ENCODE peak calls at places on chromosomes 1 and 21, in five cellular contexts. One of them, this sample, is unnamed. For H3K27me3, the result is how much of the 10 kb centered on the place peaks cover.

GRCh38 chr1:16111771-16112557 is 38.5 kb upstream of the FAM131C start:
- DNase-seq in tibial artery: no peak
- DNase-seq in adrenal gland: no peak
- DNase-seq in neuronal stem cell: no peak
- DNase-seq in body of pancreas: no peak
- DNase-seq in this sample: no peak

GRCh38 chr1:28028873-28029654 is 59.3 kb downstream of the EYA3 start:
- DNase-seq in tibial artery: no peak
- DNase-seq in adrenal gland: no peak
- DNase-seq in neuronal stem cell: no peak
- DNase-seq in body of pancreas: no peak
- DNase-seq in this sample: no peak

GRCh38 chr1:179083533-179083932 is 1.7 kb downstream of the TOR3A start:
- DNase-seq in tibial artery: no peak
- DNase-seq in adrenal gland: no peak
- DNase-seq in neuronal stem cell: no peak
- DNase-seq in body of pancreas: no peak
- DNase-seq in this sample: no peak

GRCh38 chr1:231324660-231325059 is 13.0 kb downstream of the EXOC8 start:
- DNase-seq in tibial artery: no peak
- DNase-seq in adrenal gland: no peak
- DNase-seq in neuronal stem cell: no peak
- DNase-seq in body of pancreas: no peak
- DNase-seq in this sample: no peak

GRCh38 chr1:85611390-85611789 is 30.8 kb downstream of the CCN1 start:
- DNase-seq in tibial artery: no peak
- DNase-seq in adrenal gland: no peak
- DNase-seq in neuronal stem cell: no peak
- DNase-seq in body of pancreas: no peak
- DNase-seq in this sample: no peak

GRCh38 chr1:32494196-32494595 is 29.3 kb downstream of the ZBTB8B start:
- DNase-seq in tibial artery: no peak
- DNase-seq in adrenal gland: no peak
- DNase-seq in neuronal stem cell: no peak
- DNase-seq in body of pancreas: no peak
- DNase-seq in this sample: no peak

GRCh38 chr21:36203603-36203889 is 46.9 kb downstream of the DOP1B start:
- DNase-seq in tibial artery: no peak
- DNase-seq in adrenal gland: peak
- DNase-seq in neuronal stem cell: no peak
- DNase-seq in body of pancreas: peak
- DNase-seq in this sample: no peak

GRCh38 chr1:153957744-153958110 is 685 bp downstream of the CRTC2 start:
- DNase-seq in tibial artery: no peak
- DNase-seq in adrenal gland: no peak
- DNase-seq in neuronal stem cell: no peak
- DNase-seq in body of pancreas: no peak
- DNase-seq in this sample: no peak

GRCh38 chr1:111252786-111253185 is 25.3 kb downstream of the CHI3L2 start:
- DNase-seq in tibial artery: no peak
- DNase-seq in adrenal gland: no peak
- DNase-seq in neuronal stem cell: no peak
- DNase-seq in body of pancreas: no peak
- DNase-seq in this sample: no peak

GRCh38 chr1:162530318-162530984 is 31.1 kb upstream of the UAP1 start:
- DNase-seq in tibial artery: no peak
- DNase-seq in adrenal gland: no peak
- DNase-seq in neuronal stem cell: peak
- DNase-seq in body of pancreas: no peak
- DNase-seq in this sample: no peak

GRCh38 chr1:228734881-228735801 is at the start of gene RHOU:
- DNase-seq in tibial artery: peak
- DNase-seq in adrenal gland: peak
- DNase-seq in neuronal stem cell: peak
- DNase-seq in body of pancreas: peak
- DNase-seq in this sample: peak

GRCh38 chr1:228736844-228737415 is 1.7 kb downstream of the RHOU start:
- DNase-seq in tibial artery: no peak
- DNase-seq in adrenal gland: no peak
- DNase-seq in neuronal stem cell: no peak
- DNase-seq in body of pancreas: no peak
- DNase-seq in this sample: no peak

GRCh38 chr1:228735871-228736586 is 750 bp downstream of the RHOU start:
- DNase-seq in tibial artery: peak
- DNase-seq in adrenal gland: peak
- DNase-seq in neuronal stem cell: no peak
- DNase-seq in body of pancreas: peak
- DNase-seq in this sample: peak

GRCh38 chr1:228733576-228733975 is 1.7 kb upstream of the RHOU start:
- DNase-seq in tibial artery: no peak
- DNase-seq in adrenal gland: no peak
- DNase-seq in neuronal stem cell: no peak
- DNase-seq in body of pancreas: no peak
- DNase-seq in this sample: no peak

GRCh38 chr1:228732426-228732825 is 2.9 kb upstream of the RHOU start:
- DNase-seq in tibial artery: no peak
- DNase-seq in adrenal gland: no peak
- DNase-seq in neuronal stem cell: no peak
- DNase-seq in body of pancreas: no peak
- DNase-seq in this sample: no peak
- H3K27me3 ChIP-seq in tibial artery: under half
- H3K27me3 ChIP-seq in adrenal gland: under half
- H3K27me3 ChIP-seq in neuronal stem cell: under half
- H3K27me3 ChIP-seq in body of pancreas: under half
- H3K27me3 ChIP-seq in this sample: under half

DNA sequence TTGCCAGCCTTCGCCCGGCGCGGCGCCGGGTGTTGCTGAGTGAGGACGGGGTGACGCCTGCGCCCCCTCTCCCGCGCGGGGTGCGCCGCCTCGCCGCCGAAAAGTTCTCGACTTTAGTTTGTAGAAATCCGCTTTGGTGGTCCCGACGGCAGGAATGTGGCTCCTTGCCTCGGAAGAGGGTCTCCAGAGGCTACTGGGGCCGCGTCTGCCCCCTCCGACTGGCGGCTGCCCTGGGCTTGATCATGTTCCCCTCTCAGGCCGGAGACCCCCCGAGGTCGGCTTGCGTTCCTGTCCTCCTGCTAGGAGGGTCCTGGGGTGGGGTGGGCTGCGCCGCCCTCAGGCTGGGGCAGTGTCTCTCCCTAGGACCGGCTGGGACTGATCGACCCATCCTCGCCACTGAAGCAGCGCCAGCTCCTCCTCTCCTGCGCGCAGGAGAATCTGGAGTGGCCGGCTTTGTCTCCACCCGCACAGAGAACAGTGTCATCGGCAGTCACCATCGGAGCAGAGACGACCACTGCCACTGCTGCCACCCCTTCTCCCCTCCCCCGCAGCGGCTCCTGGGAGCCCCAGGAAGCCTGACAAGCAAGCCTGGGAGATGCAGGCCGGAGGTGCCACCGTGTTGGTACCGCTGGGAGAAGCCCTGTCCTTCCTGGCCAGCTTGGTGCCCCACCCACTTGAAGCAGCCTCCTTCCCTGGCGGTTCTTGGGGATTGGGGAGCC is 554 bp upstream of the SLC30A2 start:
- DNase-seq in tibial artery: no peak
- DNase-seq in adrenal gland: no peak
- DNase-seq in neuronal stem cell: no peak
- DNase-seq in body of pancreas: peak
- DNase-seq in this sample: no peak
- H3K4me3 ChIP-seq in tibial artery: no peak
- H3K4me3 ChIP-seq in adrenal gland: no peak
- H3K4me3 ChIP-seq in neuronal stem cell: peak
- H3K4me3 ChIP-seq in body of pancreas: peak
- H3K4me3 ChIP-seq in this sample: peak

DNA sequence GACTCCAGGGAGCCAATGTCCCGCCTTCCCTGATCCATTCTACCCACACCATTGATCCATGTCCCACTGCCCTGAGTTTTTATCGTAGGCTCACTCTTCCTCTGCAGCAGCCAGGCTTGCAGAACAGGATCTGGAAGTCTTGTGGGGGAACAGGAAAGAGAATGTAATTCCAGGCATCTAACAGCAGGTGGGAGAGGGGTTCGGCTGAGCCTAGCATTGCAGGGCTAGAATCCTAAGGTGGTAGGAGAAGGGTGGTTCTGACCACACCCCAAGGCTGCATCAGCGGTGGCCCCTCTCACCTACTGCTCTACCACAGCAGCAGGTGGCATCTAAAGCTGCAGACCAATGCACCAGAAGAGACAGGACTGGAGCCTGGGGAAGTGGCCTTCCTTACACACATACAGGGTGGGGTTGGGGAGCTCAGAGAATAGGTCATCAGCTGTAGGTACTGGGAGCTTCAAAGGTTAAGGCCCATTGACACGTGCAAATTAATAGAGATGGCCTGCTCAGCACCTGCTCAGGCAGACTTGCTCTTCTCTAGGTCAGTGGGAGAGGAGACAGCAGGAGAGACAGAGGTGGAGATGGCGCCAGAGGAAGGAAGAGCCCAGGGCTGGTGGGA is 20.5 kb downstream of the KNCN start:
- DNase-seq in tibial artery: no peak
- DNase-seq in adrenal gland: no peak
- DNase-seq in neuronal stem cell: no peak
- DNase-seq in body of pancreas: no peak
- DNase-seq in this sample: no peak
- H3K27me3 ChIP-seq in tibial artery: under half
- H3K27me3 ChIP-seq in adrenal gland: under half
- H3K27me3 ChIP-seq in neuronal stem cell: under half
- H3K27me3 ChIP-seq in body of pancreas: under half
- H3K27me3 ChIP-seq in this sample: half or more

DNA sequence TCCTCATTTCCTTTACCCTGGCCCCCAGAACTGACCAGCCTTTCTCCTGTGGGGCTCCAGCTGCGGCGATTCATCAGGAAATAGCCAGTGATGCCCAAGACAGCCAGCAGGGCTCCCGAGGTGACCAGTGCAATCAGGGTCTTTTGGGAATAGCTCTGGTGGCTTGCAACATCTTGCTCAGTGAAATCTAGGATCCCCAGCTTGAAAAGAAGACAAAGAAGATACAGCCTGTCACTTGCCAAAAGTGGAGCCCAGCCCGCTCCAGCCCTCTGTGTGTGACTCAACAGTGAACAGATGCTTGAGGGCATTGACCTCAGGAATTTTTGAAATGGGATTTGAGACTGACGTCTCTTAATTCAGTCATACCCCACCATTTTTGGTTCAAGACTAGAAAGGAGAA is 22.3 kb downstream of the CD34 start:
- DNase-seq in tibial artery: no peak
- DNase-seq in adrenal gland: peak
- DNase-seq in neuronal stem cell: no peak
- DNase-seq in body of pancreas: no peak
- DNase-seq in this sample: no peak
- H3K4me3 ChIP-seq in tibial artery: no peak
- H3K4me3 ChIP-seq in adrenal gland: no peak
- H3K4me3 ChIP-seq in neuronal stem cell: no peak
- H3K4me3 ChIP-seq in body of pancreas: no peak
- H3K4me3 ChIP-seq in this sample: no peak

GRCh38 chr1:165408518-165408917 is 36.4 kb downstream of the RXRG start:
- DNase-seq in tibial artery: no peak
- DNase-seq in adrenal gland: peak
- DNase-seq in neuronal stem cell: peak
- DNase-seq in body of pancreas: no peak
- DNase-seq in this sample: no peak
- H3K27me3 ChIP-seq in tibial artery: under half
- H3K27me3 ChIP-seq in adrenal gland: under half
- H3K27me3 ChIP-seq in neuronal stem cell: under half
- H3K27me3 ChIP-seq in body of pancreas: under half
- H3K27me3 ChIP-seq in this sample: under half

GRCh38 chr1:218460367-218460766 is 115.2 kb downstream of the TGFB2 start:
- DNase-seq in tibial artery: peak
- DNase-seq in adrenal gland: no peak
- DNase-seq in neuronal stem cell: peak
- DNase-seq in body of pancreas: no peak
- DNase-seq in this sample: no peak
- H3K4me3 ChIP-seq in tibial artery: peak
- H3K4me3 ChIP-seq in adrenal gland: no peak
- H3K4me3 ChIP-seq in neuronal stem cell: no peak
- H3K4me3 ChIP-seq in body of pancreas: no peak
- H3K4me3 ChIP-seq in this sample: peak

This sample was measured in left ventricle myocardium inferior.